ENCODE peak calls at places on chromosome 14, in four cellular contexts. One of them, this sample, is unnamed.

GRCh38 chr14:58705066-58705465 is 67.3 kb downstream of the DACT1 start:
- DNase-seq in memory B cell: no peak
- DNase-seq in NCI-H187 treated with DMSO at 0.1 percent for 48 hours: no peak
- DNase-seq in HFF-Myc: no peak
- DNase-seq in this sample: no peak

GRCh38 chr14:72745991-72746980 is 147.6 kb downstream of the DPF3 start:
- DNase-seq in memory B cell: no peak
- DNase-seq in NCI-H187 treated with DMSO at 0.1 percent for 48 hours: no peak
- DNase-seq in HFF-Myc: peak; percentile 40
- DNase-seq in this sample: no peak

GRCh38 chr14:75133597-75133996 is 6.7 kb upstream of the NEK9 start:
- DNase-seq in memory B cell: no peak
- DNase-seq in NCI-H187 treated with DMSO at 0.1 percent for 48 hours: no peak
- DNase-seq in HFF-Myc: no peak
- DNase-seq in this sample: no peak

GRCh38 chr14:77598366-77599050 is 17.9 kb downstream of the SPTLC2 start:
- DNase-seq in memory B cell: no peak
- DNase-seq in NCI-H187 treated with DMSO at 0.1 percent for 48 hours: no peak
- DNase-seq in HFF-Myc: no peak
- DNase-seq in this sample: no peak

GRCh38 chr14:24368562-24369252 is 723 bp downstream of the NFATC4 start:
- DNase-seq in memory B cell: peak; percentile 45
- DNase-seq in NCI-H187 treated with DMSO at 0.1 percent for 48 hours: no peak
- DNase-seq in HFF-Myc: peak; percentile 70
- DNase-seq in this sample: no peak

GRCh38 chr14:90814806-90815566 is 1.2 kb downstream of the TTC7B start:
- DNase-seq in memory B cell: no peak
- DNase-seq in NCI-H187 treated with DMSO at 0.1 percent for 48 hours: no peak
- DNase-seq in HFF-Myc: no peak
- DNase-seq in this sample: no peak

GRCh38 chr14:94548999-94549985 is 11.9 kb upstream of the SERPINA4 start:
- DNase-seq in memory B cell: peak; percentile 67
- DNase-seq in NCI-H187 treated with DMSO at 0.1 percent for 48 hours: no peak
- DNase-seq in HFF-Myc: peak; percentile 1
- DNase-seq in this sample: peak; percentile 44

GRCh38 chr14:104373055-104373854 is 206.3 kb upstream of the C14orf180 start:
- DNase-seq in memory B cell: no peak
- DNase-seq in NCI-H187 treated with DMSO at 0.1 percent for 48 hours: peak; percentile 38
- DNase-seq in HFF-Myc: no peak
- DNase-seq in this sample: no peak

GRCh38 chr14:35332517-35333346 is 40.5 kb downstream of the PSMA6 start:
- DNase-seq in memory B cell: no peak
- DNase-seq in NCI-H187 treated with DMSO at 0.1 percent for 48 hours: no peak
- DNase-seq in HFF-Myc: no peak
- DNase-seq in this sample: no peak

GRCh38 chr14:58166005-58166983 is 14.3 kb upstream of the ARMH4 start:
- DNase-seq in memory B cell: peak; percentile 73
- DNase-seq in NCI-H187 treated with DMSO at 0.1 percent for 48 hours: peak; percentile 16
- DNase-seq in HFF-Myc: peak; percentile 54
- DNase-seq in this sample: peak; percentile 49

GRCh38 chr14:101844219-101844618 is 82.7 kb downstream of the PPP2R5C start:
- DNase-seq in memory B cell: peak; percentile 46
- DNase-seq in NCI-H187 treated with DMSO at 0.1 percent for 48 hours: no peak
- DNase-seq in HFF-Myc: no peak
- DNase-seq in this sample: no peak

GRCh38 chr14:105866841-105867321 is 340.5 kb downstream of the TMEM121 start:
- DNase-seq in memory B cell: no peak
- DNase-seq in NCI-H187 treated with DMSO at 0.1 percent for 48 hours: no peak
- DNase-seq in HFF-Myc: no peak
- DNase-seq in this sample: peak; percentile 0

GRCh38 chr14:26589998-26590397 is 7.8 kb downstream of the NOVA1 start:
- DNase-seq in memory B cell: no peak
- DNase-seq in NCI-H187 treated with DMSO at 0.1 percent for 48 hours: no peak
- DNase-seq in HFF-Myc: no peak
- DNase-seq in this sample: no peak

GRCh38 chr14:98099527-98099926 is 1172.5 kb downstream of the BCL11B start:
- DNase-seq in memory B cell: no peak
- DNase-seq in NCI-H187 treated with DMSO at 0.1 percent for 48 hours: no peak
- DNase-seq in HFF-Myc: no peak
- DNase-seq in this sample: no peak

GRCh38 chr14:29028973-29029582 is 262.5 kb downstream of the FOXG1 start:
- DNase-seq in memory B cell: no peak
- DNase-seq in NCI-H187 treated with DMSO at 0.1 percent for 48 hours: no peak
- DNase-seq in HFF-Myc: no peak
- DNase-seq in this sample: no peak

GRCh38 chr14:68148276-68148675 is 328.7 kb downstream of the RAD51B start:
- DNase-seq in memory B cell: no peak
- DNase-seq in NCI-H187 treated with DMSO at 0.1 percent for 48 hours: no peak
- DNase-seq in HFF-Myc: no peak
- DNase-seq in this sample: no peak

GRCh38 chr14:50823763-50824636 is 7.0 kb downstream of the NIN start:
- DNase-seq in memory B cell: no peak
- DNase-seq in NCI-H187 treated with DMSO at 0.1 percent for 48 hours: no peak
- DNase-seq in HFF-Myc: no peak
- DNase-seq in this sample: no peak

GRCh38 chr14:22390824-22391461 is 198.1 kb downstream of the DAD1 start:
- DNase-seq in memory B cell: no peak
- DNase-seq in NCI-H187 treated with DMSO at 0.1 percent for 48 hours: no peak
- DNase-seq in HFF-Myc: no peak
- DNase-seq in this sample: no peak

GRCh38 chr14:33432407-33433023 is 493.8 kb downstream of the NPAS3 start:
- DNase-seq in memory B cell: no peak
- DNase-seq in NCI-H187 treated with DMSO at 0.1 percent for 48 hours: no peak
- DNase-seq in HFF-Myc: no peak
- DNase-seq in this sample: no peak

GRCh38 chr14:76998777-76999366 is 29.6 kb downstream of the IRF2BPL start:
- DNase-seq in memory B cell: no peak
- DNase-seq in NCI-H187 treated with DMSO at 0.1 percent for 48 hours: no peak
- DNase-seq in HFF-Myc: no peak
- DNase-seq in this sample: no peak

GRCh38 chr14:67241416-67242362 is at the start of gene PALS1:
- DNase-seq in memory B cell: peak; percentile 69
- DNase-seq in NCI-H187 treated with DMSO at 0.1 percent for 48 hours: no peak
- DNase-seq in HFF-Myc: no peak
- DNase-seq in this sample: peak; percentile 37

GRCh38 chr14:53851394-53852056 is 105.1 kb downstream of the BMP4 start:
- DNase-seq in memory B cell: no peak
- DNase-seq in NCI-H187 treated with DMSO at 0.1 percent for 48 hours: no peak
- DNase-seq in HFF-Myc: no peak
- DNase-seq in this sample: no peak

GRCh38 chr14:67444395-67444794 is 32.4 kb upstream of the PLEK2 start:
- DNase-seq in memory B cell: no peak
- DNase-seq in NCI-H187 treated with DMSO at 0.1 percent for 48 hours: no peak
- DNase-seq in HFF-Myc: no peak
- DNase-seq in this sample: no peak

GRCh38 chr14:57266060-57266459 is 2.6 kb downstream of the EXOC5 start:
- DNase-seq in memory B cell: no peak
- DNase-seq in NCI-H187 treated with DMSO at 0.1 percent for 48 hours: no peak
- DNase-seq in HFF-Myc: no peak
- DNase-seq in this sample: no peak

GRCh38 chr14:95261616-95262510 is 57.8 kb downstream of the CLMN start:
- DNase-seq in memory B cell: no peak
- DNase-seq in NCI-H187 treated with DMSO at 0.1 percent for 48 hours: no peak
- DNase-seq in HFF-Myc: no peak
- DNase-seq in this sample: no peak

GRCh38 chr14:86013663-86014062 is 483.7 kb downstream of the FLRT2 start:
- DNase-seq in memory B cell: no peak
- DNase-seq in NCI-H187 treated with DMSO at 0.1 percent for 48 hours: no peak
- DNase-seq in HFF-Myc: no peak
- DNase-seq in this sample: no peak

GRCh38 chr14:105167303-105168092 is 1.1 kb downstream of the JAG2 start:
- DNase-seq in memory B cell: no peak
- DNase-seq in NCI-H187 treated with DMSO at 0.1 percent for 48 hours: no peak
- DNase-seq in HFF-Myc: no peak
- DNase-seq in this sample: no peak

GRCh38 chr14:88985654-88986053 is 161.2 kb downstream of the TTC8 start:
- DNase-seq in memory B cell: no peak
- DNase-seq in NCI-H187 treated with DMSO at 0.1 percent for 48 hours: no peak
- DNase-seq in HFF-Myc: peak; percentile 46
- DNase-seq in this sample: no peak

GRCh38 chr14:103108749-103109207 is 14.3 kb downstream of the EXOC3L4 start:
- DNase-seq in memory B cell: no peak
- DNase-seq in NCI-H187 treated with DMSO at 0.1 percent for 48 hours: no peak
- DNase-seq in HFF-Myc: no peak
- DNase-seq in this sample: no peak

GRCh38 chr14:104433401-104434213 is 146.0 kb upstream of the C14orf180 start:
- DNase-seq in memory B cell: no peak
- DNase-seq in NCI-H187 treated with DMSO at 0.1 percent for 48 hours: no peak
- DNase-seq in HFF-Myc: no peak
- DNase-seq in this sample: no peak

GRCh38 chr14:80206351-80206750 is 5.0 kb downstream of the DIO2 start:
- DNase-seq in memory B cell: no peak
- DNase-seq in NCI-H187 treated with DMSO at 0.1 percent for 48 hours: no peak
- DNase-seq in HFF-Myc: no peak
- DNase-seq in this sample: no peak

GRCh38 chr14:101540481-101540880 is 20.8 kb upstream of the DIO3 start:
- DNase-seq in memory B cell: no peak
- DNase-seq in NCI-H187 treated with DMSO at 0.1 percent for 48 hours: no peak
- DNase-seq in HFF-Myc: no peak
- DNase-seq in this sample: no peak

GRCh38 chr14:78358631-78359030 is 188.5 kb downstream of the NRXN3 start:
- DNase-seq in memory B cell: no peak
- DNase-seq in NCI-H187 treated with DMSO at 0.1 percent for 48 hours: no peak
- DNase-seq in HFF-Myc: no peak
- DNase-seq in this sample: no peak

GRCh38 chr14:98144964-98145363 is 1127.0 kb downstream of the BCL11B start:
- DNase-seq in memory B cell: no peak
- DNase-seq in NCI-H187 treated with DMSO at 0.1 percent for 48 hours: no peak
- DNase-seq in HFF-Myc: no peak
- DNase-seq in this sample: no peak

This sample was measured in stimulated activated CD4-positive, alpha-beta T cell treated with anti-CD3 and anti-CD28 coated beads, Interleukin-15, amount 100 ng/mL, for 1 hour.